ENCODE peak calls at places on chromosomes 7 and 10, in six cellular contexts. L, M, T, B, C and J are unnamed samples.
A peak's percentile ranks its signal among the peaks of the same experiment; 100 is the strongest.

GRCh38 chr10:82267014-82267413 is 392.0 kb downstream of the NRG3 start:
- DNase-seq in T (no peak), L (no peak), M (no peak), B (no peak), C (no peak), J (no peak)

GRCh38 chr10:79422178-79422892 is 23.1 kb downstream of the ZCCHC24 start:
- DNase-seq in B (no peak), C (peak; percentile 90), L (no peak), T (peak; percentile 83), M (peak; percentile 96), J (no peak)

GRCh38 chr10:17713133-17713532 is 38.9 kb upstream of the TMEM236 start:
- DNase-seq in T (no peak), L (no peak), M (no peak), B (no peak), C (no peak), J (no peak)

GRCh38 chr10:103616705-103617361 is 123.3 kb downstream of the NEURL1 start:
- DNase-seq in M (peak; percentile 98), L (no peak), C (no peak), B (peak; percentile 67), T (peak; percentile 96), J (no peak)

GRCh38 chr10:48249004-48249762 is 25.3 kb downstream of the FRMPD2 start:
- DNase-seq in C (no peak), L (no peak), M (no peak), B (no peak), T (no peak), J (no peak)

GRCh38 chr10:8815969-8816368 is 761.5 kb downstream of the GATA3 start:
- DNase-seq in L (no peak), C (no peak), B (no peak), T (no peak), M (no peak), J (no peak)

GRCh38 chr7:128383781-128384180 is 22.3 kb upstream of the PRRT4 start:
- DNase-seq in M (peak; percentile 50), L (no peak), B (peak; percentile 63), C (no peak), T (no peak), J (no peak)

GRCh38 chr10:60123668-60124067 is 217.3 kb upstream of the CCDC6 start:
- DNase-seq in M (peak; percentile 47), T (no peak), B (no peak), C (no peak), L (no peak), J (no peak)

GRCh38 chr10:91034494-91035157 is 113.7 kb upstream of the ANKRD1 start:
- DNase-seq in L (no peak), M (peak; percentile 44), B (no peak), C (peak; percentile 47), T (peak; percentile 72), J (peak; percentile 42)

GRCh38 chr7:90892213-90892612 is 296.1 kb downstream of the CDK14 start:
- DNase-seq in M (no peak), B (no peak), T (no peak), L (no peak), C (no peak), J (no peak)

GRCh38 chr10:13219685-13220670 is 14.2 kb downstream of the UCMA start:
- DNase-seq in T (peak; percentile 84), M (peak; percentile 14), C (no peak), L (peak; percentile 14), B (peak; percentile 78), J (no peak)

GRCh38 chr7:153193144-153193595 is 433.6 kb downstream of the ACTR3B start:
- DNase-seq in B (peak; percentile 81), L (peak; percentile 50), T (no peak), M (peak; percentile 1), C (no peak), J (no peak)

GRCh38 chr7:108576110-108576509 is 6.4 kb downstream of the DNAJB9 start:
- DNase-seq in M (no peak), T (no peak), B (no peak), L (no peak), C (no peak), J (no peak)
- H3K36me3 ChIP-seq in M (peaks cover 22% of the 10 kb centered on the region), T (no peaks in the 10 kb centered on the region), B (no peaks in the 10 kb centered on the region), L (peaks cover 27% of the 10 kb centered on the region), C (peaks cover 3% of the 10 kb centered on the region), J (no peaks in the 10 kb centered on the region)

GRCh38 chr10:131123496-131123895 is 188.0 kb downstream of the TCERG1L start:
- DNase-seq in M (no peak), L (no peak), B (no peak), T (no peak), C (no peak), J (no peak)
- H3K36me3 ChIP-seq in M (no peaks in the 10 kb centered on the region), L (no peaks in the 10 kb centered on the region), B (no peaks in the 10 kb centered on the region), T (no peaks in the 10 kb centered on the region), C (no peaks in the 10 kb centered on the region), J (no peaks in the 10 kb centered on the region)

DNA sequence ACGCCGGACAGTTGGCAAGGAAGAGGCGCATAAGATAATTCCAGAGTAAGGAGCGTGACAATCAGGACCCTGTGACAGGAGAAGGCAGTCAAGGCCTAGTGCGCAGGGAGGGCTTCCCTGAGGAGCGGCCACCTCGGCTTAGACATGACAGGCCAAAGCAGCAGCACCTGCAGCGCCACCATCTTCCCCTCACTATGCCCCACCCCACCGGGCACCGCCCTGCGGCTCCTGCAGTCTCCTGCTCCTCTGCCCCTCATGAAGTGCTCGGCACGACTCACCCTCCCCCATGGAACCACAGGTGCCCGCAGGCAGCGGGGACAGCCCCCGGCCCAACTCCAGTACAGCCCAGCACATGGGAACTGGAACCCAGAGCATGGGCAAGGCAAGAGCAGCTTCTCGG is 11.8 kb downstream of the MAD1L1 start:
- DNase-seq in B (no peak), C (no peak), L (no peak), T (no peak), M (no peak), J (no peak)
- H3K36me3 ChIP-seq in B (peaks cover 34% of the 10 kb centered on the region), C (peaks cover 59% of the 10 kb centered on the region), L (peaks cover 60% of the 10 kb centered on the region), T (no peaks in the 10 kb centered on the region), M (no peaks in the 10 kb centered on the region), J (no peaks in the 10 kb centered on the region)

GRCh38 chr10:122229678-122230077 is 41.4 kb upstream of the BTBD16 start:
- DNase-seq in B (no peak), L (no peak), T (no peak), M (no peak), C (no peak), J (no peak)
- H3K36me3 ChIP-seq in B (peaks cover 20% of the 10 kb centered on the region), L (peaks cover 6% of the 10 kb centered on the region), T (peaks cover 6% of the 10 kb centered on the region), M (no peaks in the 10 kb centered on the region), C (peaks cover 15% of the 10 kb centered on the region), J (peaks cover 5% of the 10 kb centered on the region)

DNA sequence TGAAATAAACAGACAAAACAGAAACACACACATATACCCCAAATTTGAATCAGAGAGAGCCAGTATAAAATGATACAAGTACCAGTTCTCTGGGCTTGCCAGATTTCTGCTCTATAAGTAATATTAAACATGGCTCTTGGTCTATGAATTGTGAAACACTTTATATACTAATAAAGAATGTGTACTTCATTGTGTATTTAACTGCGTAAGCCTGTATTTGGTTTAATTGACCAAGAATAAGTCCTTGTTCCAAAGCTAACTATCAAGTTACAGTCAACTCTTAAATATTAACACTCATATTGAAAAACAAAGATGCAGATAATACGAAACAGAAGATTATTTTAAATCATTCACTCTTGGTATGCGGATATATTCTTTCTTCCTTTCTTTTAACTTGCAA is 8.7 kb downstream of the FGFR2 start:
- DNase-seq in B (no peak), M (no peak), L (no peak), T (no peak), C (no peak), J (no peak)
- H3K36me3 ChIP-seq in B (peaks cover 22% of the 10 kb centered on the region), M (no peaks in the 10 kb centered on the region), L (peaks cover 9% of the 10 kb centered on the region), T (no peaks in the 10 kb centered on the region), C (no peaks in the 10 kb centered on the region), J (no peaks in the 10 kb centered on the region)

GRCh38 chr7:23653942-23654341 is 26.1 kb upstream of the FAM221A start:
- DNase-seq in L (no peak), B (no peak), T (no peak), C (no peak), M (no peak), J (no peak)

GRCh38 chr7:23655433-23655832 is 24.6 kb upstream of the FAM221A start:
- DNase-seq in B (no peak), L (no peak), M (no peak), T (no peak), C (no peak), J (no peak)

GRCh38 chr7:23658831-23659427 is 21.1 kb upstream of the FAM221A start:
- DNase-seq in L (no peak), C (no peak), M (no peak), B (no peak), T (no peak), J (no peak)

GRCh38 chr7:23654508-23654907 is 25.5 kb upstream of the FAM221A start:
- DNase-seq in T (no peak), C (no peak), B (peak; percentile 63), L (peak; percentile 59), M (peak; percentile 26), J (peak; percentile 23)
- H3K36me3 ChIP-seq in T (no peaks in the 10 kb centered on the region), C (no peaks in the 10 kb centered on the region), B (no peaks in the 10 kb centered on the region), L (no peaks in the 10 kb centered on the region), M (no peaks in the 10 kb centered on the region), J (no peaks in the 10 kb centered on the region)

GRCh38 chr7:2476298-2476697 is at the start of gene GRIFIN:
- DNase-seq in C (no peak), B (no peak), L (no peak), M (no peak), T (no peak), J (no peak)

GRCh38 chr7:2475678-2476015 is 551 bp downstream of the GRIFIN start:
- DNase-seq in M (no peak), T (no peak), L (no peak), B (peak; percentile 62), C (no peak), J (no peak)

GRCh38 chr7:2477447-2478386 is 1.5 kb upstream of the GRIFIN start:
- DNase-seq in M (peak; percentile 87), L (peak; percentile 79), C (peak; percentile 55), T (peak; percentile 73), B (peak; percentile 98), J (peak; percentile 51)

GRCh38 chr7:2478387-2478760 is 2.2 kb upstream of the GRIFIN start:
- DNase-seq in M (peak; percentile 89), T (peak; percentile 86), L (no peak), B (peak; percentile 65), C (no peak), J (peak; percentile 81)

DNA sequence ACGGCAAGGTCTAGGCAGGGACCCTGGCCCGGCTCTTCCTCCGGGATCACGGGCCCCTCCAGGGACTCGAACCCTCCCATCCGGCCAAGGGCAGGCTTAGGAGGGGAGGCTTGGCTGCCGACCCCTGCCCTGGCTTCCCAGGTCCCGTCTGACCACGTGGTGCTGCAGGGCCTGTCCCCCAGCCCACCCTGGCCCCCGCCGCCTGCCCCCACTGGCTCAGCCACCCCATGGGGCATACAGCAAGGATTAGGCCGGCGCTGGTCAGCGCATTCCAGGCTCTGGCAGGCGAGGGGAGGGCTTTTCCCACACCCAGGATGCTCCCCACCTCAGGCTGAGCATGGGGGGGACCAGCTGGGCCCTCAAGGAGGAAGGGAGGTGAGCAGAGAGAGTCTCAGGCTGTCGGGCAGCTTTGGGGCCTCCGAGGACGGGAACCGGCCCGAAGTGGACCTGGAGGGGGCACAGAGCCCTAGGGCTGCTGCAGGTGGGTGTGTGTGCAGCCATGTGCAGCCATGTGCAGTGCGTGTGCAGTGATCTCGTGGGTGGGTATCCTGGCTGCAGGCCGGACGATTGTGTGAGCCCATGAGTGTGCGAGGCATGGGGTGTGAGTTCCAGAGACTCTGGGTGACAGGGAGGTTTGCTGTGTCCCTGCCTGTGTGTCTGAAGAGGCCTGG is 713 bp upstream of the GRIFIN start:
- DNase-seq in B (peak; percentile 81), L (no peak), M (no peak), C (no peak), T (no peak), J (no peak)
- H3K36me3 ChIP-seq in B (no peaks in the 10 kb centered on the region), L (no peaks in the 10 kb centered on the region), M (no peaks in the 10 kb centered on the region), C (no peaks in the 10 kb centered on the region), T (no peaks in the 10 kb centered on the region), J (no peaks in the 10 kb centered on the region)